ENCODE peak calls at places on chromosomes 1 and 21, in five cellular contexts. One of them, this sample, is unnamed.

GRCh38 chr1:42152119-42152518 is 1.1 kb upstream of the GUCA2B start:
- ATAC-seq in upper lobe of left lung: peak; percentile 44
- ATAC-seq in GM12878: no peak
- ATAC-seq in HepG2: no peak
- ATAC-seq in K562: no peak
- ATAC-seq in this sample: no peak

GRCh38 chr1:172588296-172589291 is 55.6 kb downstream of the SUCO start:
- ATAC-seq in upper lobe of left lung: no peak
- ATAC-seq in GM12878: peak; percentile 48
- ATAC-seq in HepG2: no peak
- ATAC-seq in K562: peak; percentile 92
- ATAC-seq in this sample: no peak

GRCh38 chr1:17369466-17369865 is 2.5 kb upstream of the PADI6 start:
- ATAC-seq in upper lobe of left lung: no peak
- ATAC-seq in GM12878: no peak
- ATAC-seq in HepG2: no peak
- ATAC-seq in K562: no peak
- ATAC-seq in this sample: no peak

GRCh38 chr1:155173478-155174333 is at the start of gene TRIM46:
- ATAC-seq in upper lobe of left lung: no peak
- ATAC-seq in GM12878: peak; percentile 36
- ATAC-seq in HepG2: no peak
- ATAC-seq in K562: no peak
- ATAC-seq in this sample: no peak

GRCh38 chr1:209383907-209384709 is 199.4 kb upstream of the CAMK1G start:
- ATAC-seq in upper lobe of left lung: no peak
- ATAC-seq in GM12878: no peak
- ATAC-seq in HepG2: no peak
- ATAC-seq in K562: no peak
- ATAC-seq in this sample: no peak

GRCh38 chr1:116486424-116486823 is 84.4 kb downstream of the CD58 start:
- ATAC-seq in upper lobe of left lung: no peak
- ATAC-seq in GM12878: no peak
- ATAC-seq in HepG2: no peak
- ATAC-seq in K562: no peak
- ATAC-seq in this sample: no peak

GRCh38 chr21:25750085-25750484 is 15.3 kb downstream of the GABPA start:
- ATAC-seq in upper lobe of left lung: no peak
- ATAC-seq in GM12878: no peak
- ATAC-seq in HepG2: no peak
- ATAC-seq in K562: no peak
- ATAC-seq in this sample: no peak

GRCh38 chr21:28393279-28393678 is 599.4 kb downstream of the LTN1 start:
- ATAC-seq in upper lobe of left lung: peak; percentile 57
- ATAC-seq in GM12878: no peak
- ATAC-seq in HepG2: no peak
- ATAC-seq in K562: no peak
- ATAC-seq in this sample: peak; percentile 72

GRCh38 chr1:149936076-149936991 is at the start of gene MTMR11:
- ATAC-seq in upper lobe of left lung: peak; percentile 65
- ATAC-seq in GM12878: peak; percentile 25
- ATAC-seq in HepG2: peak; percentile 64
- ATAC-seq in K562: peak; percentile 65
- ATAC-seq in this sample: peak; percentile 39

GRCh38 chr1:101124405-101124804 is 98.8 kb upstream of the DPH5 start:
- ATAC-seq in upper lobe of left lung: no peak
- ATAC-seq in GM12878: no peak
- ATAC-seq in HepG2: no peak
- ATAC-seq in K562: no peak
- ATAC-seq in this sample: no peak

GRCh38 chr1:84353665-84354064 is 44.6 kb upstream of the DNASE2B start:
- ATAC-seq in upper lobe of left lung: no peak
- ATAC-seq in GM12878: no peak
- ATAC-seq in HepG2: no peak
- ATAC-seq in K562: no peak
- ATAC-seq in this sample: no peak

GRCh38 chr1:87495870-87496269 is 167.2 kb downstream of the LMO4 start:
- ATAC-seq in upper lobe of left lung: no peak
- ATAC-seq in GM12878: no peak
- ATAC-seq in HepG2: no peak
- ATAC-seq in K562: no peak
- ATAC-seq in this sample: peak; percentile 36

GRCh38 chr1:23187637-23188036 is 19.0 kb upstream of the LUZP1 start:
- ATAC-seq in upper lobe of left lung: no peak
- ATAC-seq in GM12878: no peak
- ATAC-seq in HepG2: peak; percentile 88
- ATAC-seq in K562: no peak
- ATAC-seq in this sample: no peak

GRCh38 chr1:25065246-25066238 is 135.5 kb upstream of the RUNX3 start:
- ATAC-seq in upper lobe of left lung: peak; percentile 16
- ATAC-seq in GM12878: peak; percentile 28
- ATAC-seq in HepG2: no peak
- ATAC-seq in K562: peak; percentile 47
- ATAC-seq in this sample: no peak

GRCh38 chr1:243883551-243883950 is 33.5 kb upstream of the AKT3 start:
- ATAC-seq in upper lobe of left lung: no peak
- ATAC-seq in GM12878: no peak
- ATAC-seq in HepG2: no peak
- ATAC-seq in K562: no peak
- ATAC-seq in this sample: no peak

GRCh38 chr1:12174789-12175455 is 8.1 kb downstream of the TNFRSF1B start:
- ATAC-seq in upper lobe of left lung: no peak
- ATAC-seq in GM12878: no peak
- ATAC-seq in HepG2: peak; percentile 26
- ATAC-seq in K562: peak; percentile 88
- ATAC-seq in this sample: no peak

GRCh38 chr1:7989762-7990428 is 28.4 kb downstream of the PARK7 start:
- ATAC-seq in upper lobe of left lung: no peak
- ATAC-seq in GM12878: no peak
- ATAC-seq in HepG2: no peak
- ATAC-seq in K562: no peak
- ATAC-seq in this sample: peak; percentile 42

GRCh38 chr1:213164561-213164960 is 113.5 kb downstream of the RPS6KC1 start:
- ATAC-seq in upper lobe of left lung: no peak
- ATAC-seq in GM12878: no peak
- ATAC-seq in HepG2: no peak
- ATAC-seq in K562: no peak
- ATAC-seq in this sample: no peak

GRCh38 chr21:29221259-29221744 is 77.4 kb upstream of the BACH1 start:
- ATAC-seq in upper lobe of left lung: no peak
- ATAC-seq in GM12878: no peak
- ATAC-seq in HepG2: no peak
- ATAC-seq in K562: no peak
- ATAC-seq in this sample: no peak

GRCh38 chr1:201456499-201457309 is 12.3 kb downstream of the PHLDA3 start:
- ATAC-seq in upper lobe of left lung: peak; percentile 77
- ATAC-seq in GM12878: peak; percentile 54
- ATAC-seq in HepG2: peak; percentile 73
- ATAC-seq in K562: peak; percentile 17
- ATAC-seq in this sample: peak; percentile 69

GRCh38 chr21:41815652-41816582 is 49.1 kb upstream of the RIPK4 start:
- ATAC-seq in upper lobe of left lung: peak; percentile 38
- ATAC-seq in GM12878: no peak
- ATAC-seq in HepG2: no peak
- ATAC-seq in K562: no peak
- ATAC-seq in this sample: peak; percentile 6

GRCh38 chr1:12056331-12056841 is 6.7 kb upstream of the TNFRSF8 start:
- ATAC-seq in upper lobe of left lung: no peak
- ATAC-seq in GM12878: peak; percentile 0
- ATAC-seq in HepG2: no peak
- ATAC-seq in K562: no peak
- ATAC-seq in this sample: no peak

GRCh38 chr1:7591565-7591964 is 179.5 kb upstream of the VAMP3 start:
- ATAC-seq in upper lobe of left lung: no peak
- ATAC-seq in GM12878: no peak
- ATAC-seq in HepG2: no peak
- ATAC-seq in K562: no peak
- ATAC-seq in this sample: no peak

GRCh38 chr1:166920561-166921475 is 44.8 kb upstream of the TADA1 start:
- ATAC-seq in upper lobe of left lung: no peak
- ATAC-seq in GM12878: peak; percentile 49
- ATAC-seq in HepG2: no peak
- ATAC-seq in K562: no peak
- ATAC-seq in this sample: peak; percentile 59

GRCh38 chr1:42206164-42206563 is 41.6 kb upstream of the GUCA2A start:
- ATAC-seq in upper lobe of left lung: no peak
- ATAC-seq in GM12878: no peak
- ATAC-seq in HepG2: no peak
- ATAC-seq in K562: no peak
- ATAC-seq in this sample: no peak

GRCh38 chr1:51282605-51283004 is 46.5 kb downstream of the RNF11 start:
- ATAC-seq in upper lobe of left lung: no peak
- ATAC-seq in GM12878: no peak
- ATAC-seq in HepG2: no peak
- ATAC-seq in K562: no peak
- ATAC-seq in this sample: no peak

GRCh38 chr1:22491995-22492726 is 40.5 kb downstream of the ZBTB40 start:
- ATAC-seq in upper lobe of left lung: no peak
- ATAC-seq in GM12878: no peak
- ATAC-seq in HepG2: no peak
- ATAC-seq in K562: no peak
- ATAC-seq in this sample: no peak

GRCh38 chr1:147849097-147849873 is 53.3 kb upstream of the GJA8 start:
- ATAC-seq in upper lobe of left lung: no peak
- ATAC-seq in GM12878: no peak
- ATAC-seq in HepG2: no peak
- ATAC-seq in K562: no peak
- ATAC-seq in this sample: peak; percentile 68
- TF ChIP-seq POLR2AphosphoS5 in upper lobe of left lung: no peak
- TF ChIP-seq POLR2AphosphoS5 in GM12878: no peak
- TF ChIP-seq POLR2AphosphoS5 in HepG2: no peak
- TF ChIP-seq POLR2AphosphoS5 in K562: no peak
- TF ChIP-seq POLR2AphosphoS5 in this sample: no peak

DNA sequence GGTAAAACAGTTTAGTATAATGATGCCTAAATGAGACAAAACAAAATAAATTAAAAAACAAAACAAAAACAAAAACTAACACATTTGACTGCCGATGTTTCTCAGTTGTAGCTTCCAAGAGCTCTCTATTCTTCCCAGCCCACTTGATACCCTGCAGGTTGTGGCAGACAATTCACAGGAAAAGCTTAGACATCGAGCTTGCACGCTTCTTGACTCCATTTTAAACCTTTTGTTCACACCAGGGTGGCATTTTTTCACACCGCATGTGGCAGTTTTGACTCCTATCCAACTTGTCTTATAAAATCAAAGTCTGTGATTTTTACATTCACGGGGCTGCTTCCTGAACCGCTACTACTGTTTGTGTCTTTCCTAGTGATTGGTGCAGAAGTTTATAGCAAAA is 575.9 kb downstream of the USP25 start:
- ATAC-seq in upper lobe of left lung: no peak
- ATAC-seq in GM12878: no peak
- ATAC-seq in HepG2: no peak
- ATAC-seq in K562: no peak
- ATAC-seq in this sample: no peak
- TF ChIP-seq EP300 in upper lobe of left lung: no peak
- TF ChIP-seq EP300 in GM12878: no peak
- TF ChIP-seq EP300 in HepG2: no peak
- TF ChIP-seq EP300 in K562: no peak
- TF ChIP-seq EP300 in this sample: no peak

DNA sequence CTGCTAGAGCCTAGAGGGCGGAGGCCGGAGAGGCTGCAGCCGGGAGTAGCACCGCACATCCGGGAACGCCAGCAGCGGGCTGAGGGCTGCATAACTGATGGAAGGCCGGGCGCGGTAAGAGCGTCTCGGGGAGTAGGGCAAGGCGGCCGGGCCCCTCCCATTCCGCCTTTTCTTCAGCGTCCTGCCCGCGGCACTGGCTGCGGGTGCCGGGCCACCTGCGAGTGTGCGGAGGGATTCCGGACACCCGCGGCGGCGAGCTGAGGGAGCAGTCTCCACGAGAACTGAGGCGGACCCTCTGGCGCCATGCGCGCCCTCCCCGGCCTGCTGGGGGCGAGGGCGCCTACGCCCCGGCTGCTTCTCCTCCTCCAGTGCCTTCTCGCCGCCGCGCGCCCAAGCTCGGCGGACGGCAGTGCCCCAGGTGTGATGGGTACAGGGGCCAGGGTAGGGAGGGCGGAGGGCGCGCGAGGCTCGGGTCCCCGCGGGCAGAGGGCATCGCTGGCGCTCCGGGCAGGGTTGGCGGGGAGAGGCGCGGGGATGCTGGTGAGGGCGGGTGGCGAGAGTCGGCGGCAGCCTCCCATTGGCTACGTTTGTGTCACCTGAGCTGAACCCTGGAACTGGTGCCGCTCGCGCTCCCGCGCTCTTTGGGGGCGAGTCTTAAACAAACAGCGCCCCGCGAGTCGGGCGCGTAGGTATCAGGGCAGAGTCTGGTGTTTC is 334.4 kb downstream of the SRGAP2C start:
- ATAC-seq in upper lobe of left lung: peak; percentile 61
- ATAC-seq in GM12878: peak; percentile 86
- ATAC-seq in HepG2: peak; percentile 89
- ATAC-seq in K562: peak; percentile 76
- ATAC-seq in this sample: peak; percentile 58
- TF ChIP-seq POLR2AphosphoS5 in upper lobe of left lung: no peak
- TF ChIP-seq POLR2AphosphoS5 in GM12878: no peak
- TF ChIP-seq POLR2AphosphoS5 in HepG2: peak; percentile 57
- TF ChIP-seq POLR2AphosphoS5 in K562: no peak
- TF ChIP-seq POLR2AphosphoS5 in this sample: no peak

DNA sequence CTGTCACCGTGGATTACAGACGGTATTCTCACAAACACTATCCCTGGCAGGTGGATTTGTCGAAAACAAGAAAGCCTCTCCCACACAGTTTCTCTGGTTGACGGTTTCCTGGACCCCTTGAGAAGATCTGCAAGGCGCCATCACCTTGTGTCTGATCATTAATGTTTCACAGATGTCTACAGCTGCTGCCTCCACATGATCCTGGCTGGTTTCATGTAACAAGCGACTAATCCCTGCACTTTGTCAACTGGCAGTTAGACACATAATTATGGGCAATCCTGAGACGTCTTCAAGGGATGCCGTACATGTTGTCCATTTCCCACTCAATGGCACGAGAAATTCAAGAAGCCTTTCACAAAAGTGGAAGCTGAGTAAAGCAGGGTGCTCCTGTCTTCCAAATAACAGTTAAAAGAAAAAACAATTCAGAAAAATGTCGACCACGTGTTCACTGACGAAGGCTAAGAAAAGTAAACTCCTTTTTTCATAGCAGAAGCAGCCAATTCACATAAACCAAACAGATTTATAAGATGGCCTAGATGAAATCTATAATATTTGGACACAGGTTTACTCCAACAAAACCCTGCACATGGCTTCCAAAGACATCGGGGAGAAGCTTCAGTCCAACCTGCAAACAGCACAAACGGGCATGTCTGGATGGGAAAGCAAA is 52.3 kb downstream of the CAPZB start:
- ATAC-seq in upper lobe of left lung: no peak
- ATAC-seq in GM12878: no peak
- ATAC-seq in HepG2: no peak
- ATAC-seq in K562: no peak
- ATAC-seq in this sample: peak; percentile 20
- TF ChIP-seq EP300 in upper lobe of left lung: peak; percentile 69
- TF ChIP-seq EP300 in GM12878: no peak
- TF ChIP-seq EP300 in HepG2: no peak
- TF ChIP-seq EP300 in K562: no peak
- TF ChIP-seq EP300 in this sample: no peak